ENCODE peak calls at places on chromosome 16, in four cellular contexts. J, M, E and K are unnamed samples.

GRCh38 chr16:88589441-88589840 is 19.2 kb downstream of the ZC3H18 start:
- DNase-seq in E (peak), J (no peak), M (no peak), K (no peak)

GRCh38 chr16:70725912-70726828 is 40.3 kb upstream of the MTSS2 start:
- DNase-seq in J (peak), M (no peak), E (peak), K (no peak)

GRCh38 chr16:22665048-22665797 is 148.7 kb upstream of the HS3ST2 start:
- DNase-seq in E (no peak), M (no peak), J (no peak), K (no peak)

GRCh38 chr16:58121132-58121531 is 8.0 kb downstream of the CFAP20 start:
- DNase-seq in E (no peak), J (no peak), M (peak), K (peak)

GRCh38 chr16:70162041-70162451 is 11.5 kb upstream of the CLEC18C start:
- DNase-seq in M (peak), E (no peak), J (no peak), K (peak)

GRCh38 chr16:88977845-88978607 is 1.0 kb upstream of the CBFA2T3 start:
- DNase-seq in J (no peak), M (no peak), E (no peak), K (no peak)

GRCh38 chr16:19923396-19923795 is 38.7 kb upstream of the GPRC5B start:
- DNase-seq in M (no peak), J (no peak), E (no peak), K (no peak)

GRCh38 chr16:19749571-19750080 is 31.6 kb downstream of the IQCK start:
- DNase-seq in M (no peak), E (no peak), J (no peak), K (no peak)

GRCh38 chr16:19400709-19401108 is 17.0 kb upstream of the TMC5 start:
- DNase-seq in M (no peak), J (no peak), E (no peak), K (no peak)

GRCh38 chr16:89159850-89160354 is 11.6 kb upstream of the CDH15 start:
- DNase-seq in J (no peak), M (no peak), E (no peak), K (no peak)

GRCh38 chr16:66007717-66008116 is 358.8 kb upstream of the CDH5 start:
- DNase-seq in J (no peak), E (peak), M (peak), K (peak)

GRCh38 chr16:87657621-87658192 is 55.4 kb downstream of the JPH3 start:
- DNase-seq in J (no peak), M (peak), E (no peak), K (no peak)

GRCh38 chr16:2210386-2211365 is at the start of gene BRICD5:
- DNase-seq in J (no peak), M (no peak), E (no peak), K (no peak)

GRCh38 chr16:16042076-16042475 is 92.7 kb downstream of the ABCC1 start:
- DNase-seq in J (peak), E (no peak), M (no peak), K (no peak)

GRCh38 chr16:27890866-27891265 is 172.6 kb downstream of the GSG1L start:
- DNase-seq in M (no peak), E (no peak), J (no peak), K (no peak)

GRCh38 chr16:65842067-65842466 is 524.4 kb upstream of the CDH5 start:
- DNase-seq in J (no peak), E (no peak), M (peak), K (no peak)

GRCh38 chr16:18948372-18949020 is 22.3 kb upstream of the SMG1 start:
- DNase-seq in E (no peak), J (no peak), M (no peak), K (no peak)

GRCh38 chr16:30145692-30146091 is 22.7 kb upstream of the MAPK3 start:
- DNase-seq in E (no peak), M (no peak), J (no peak), K (no peak)

GRCh38 chr16:30144917-30145316 is 21.9 kb upstream of the MAPK3 start:
- DNase-seq in E (no peak), M (no peak), J (no peak), K (no peak)

GRCh38 chr16:30151091-30151490 is 28.1 kb upstream of the MAPK3 start:
- DNase-seq in M (no peak), E (no peak), J (no peak), K (no peak)

GRCh38 chr16:30149250-30149885 is 26.3 kb upstream of the MAPK3 start:
- DNase-seq in E (no peak), J (no peak), M (no peak), K (no peak)

GRCh38 chr16:30148101-30148500 is 25.1 kb upstream of the MAPK3 start:
- DNase-seq in M (no peak), E (no peak), J (no peak), K (no peak)
- H3K27ac ChIP-seq in M (no peak), E (no peak), J (no peak), K (no peak)

GRCh38 chr16:67148221-67148620 is 2.6 kb downstream of the B3GNT9 start:
- DNase-seq in E (no peak), J (no peak), M (no peak), K (no peak)

GRCh38 chr16:67145746-67146145 is 5.1 kb downstream of the B3GNT9 start:
- DNase-seq in E (no peak), M (no peak), J (no peak), K (no peak)

GRCh38 chr16:67144943-67145342 is 5.9 kb downstream of the B3GNT9 start:
- DNase-seq in E (no peak), M (no peak), J (no peak), K (no peak)

GRCh38 chr16:67147437-67148140 is 3.2 kb downstream of the B3GNT9 start:
- DNase-seq in M (peak), J (no peak), E (no peak), K (no peak)

GRCh38 chr16:67146523-67147357 is 4.1 kb downstream of the B3GNT9 start:
- DNase-seq in M (no peak), J (no peak), E (no peak), K (no peak)
- TF ChIP-seq CTCF in M (peak), J (no peak), E (no peak), K (no peak)

DNA sequence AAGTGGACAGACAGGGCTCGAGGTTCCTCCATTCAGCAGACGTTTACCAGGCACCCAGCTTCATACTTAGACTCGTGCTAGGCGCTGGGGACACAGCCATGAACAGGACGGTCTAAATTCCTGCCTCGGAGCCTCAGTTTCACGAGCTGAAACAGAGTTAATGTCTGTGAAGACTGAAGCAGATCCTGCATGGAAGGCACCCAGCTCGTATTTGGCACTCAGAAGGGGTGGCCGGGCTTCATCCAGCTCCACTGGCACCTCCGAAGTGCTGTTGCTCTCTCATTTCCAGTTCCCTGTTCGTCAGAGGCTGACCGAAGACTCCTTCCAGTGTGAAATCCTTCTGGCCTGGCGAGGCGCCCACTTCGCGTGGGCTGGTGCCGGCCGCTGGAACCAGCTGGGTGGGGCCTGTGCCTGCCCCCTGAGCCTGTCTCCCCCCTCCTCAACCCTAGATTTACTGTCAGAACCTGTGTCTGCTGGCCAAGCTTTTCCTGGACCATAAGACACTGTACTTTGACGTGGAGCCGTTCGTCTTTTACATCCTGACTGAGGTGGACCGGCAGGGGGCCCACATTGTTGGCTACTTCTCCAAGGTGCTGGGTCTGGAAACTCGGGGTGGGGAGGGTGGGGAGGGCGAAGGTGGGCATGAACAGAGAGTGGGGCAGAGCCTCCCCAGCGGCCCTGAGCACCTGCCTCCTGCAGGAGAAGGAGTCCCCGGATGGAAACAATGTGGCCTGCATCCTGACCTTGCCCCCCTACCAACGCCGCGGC is 5.8 kb downstream of the PRSS8 start:
- DNase-seq in J (peak), M (no peak), E (peak), K (no peak)
- H3K27ac ChIP-seq in J (peak), M (no peak), E (peak), K (peak)

DNA sequence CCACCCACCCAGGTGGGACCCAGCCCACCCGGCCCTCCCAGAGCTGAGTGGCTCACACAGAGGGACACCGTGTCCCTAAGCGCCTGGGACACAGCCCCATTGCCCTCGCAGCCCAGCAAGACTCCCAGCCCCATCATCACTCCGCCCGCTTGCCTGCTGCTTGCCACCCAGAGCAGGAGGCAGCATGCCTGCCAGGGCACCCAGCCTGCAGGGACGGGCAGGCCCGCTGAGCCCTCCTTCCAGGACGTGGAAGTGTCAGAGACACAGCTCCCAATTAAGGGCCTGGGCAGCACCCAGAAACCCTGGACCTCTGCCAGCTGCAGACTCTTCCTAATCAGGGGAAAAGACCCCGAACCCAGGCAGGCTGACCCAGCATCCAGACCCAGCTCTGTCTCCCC is 17.2 kb upstream of the OSGIN1 start:
- DNase-seq in M (no peak), J (no peak), E (no peak), K (no peak)
- TF ChIP-seq CTCF in M (no peak), J (no peak), E (no peak), K (no peak)

GRCh38 chr16:67942510-67943255 is 1.2 kb downstream of the LCAT start:
- DNase-seq in M (no peak), E (no peak), J (no peak), K (no peak)
- H3K27ac ChIP-seq in M (no peak), E (no peak), J (peak), K (peak)

GRCh38 chr16:81598083-81598482 is 153.5 kb downstream of the CMIP start:
- DNase-seq in E (no peak), J (no peak), M (no peak), K (no peak)
- TF ChIP-seq CTCF in E (no peak), J (no peak), M (peak), K (no peak)

GRCh38 chr16:57106767-57107166 is 14.4 kb downstream of the CPNE2 start:
- DNase-seq in M (no peak), J (peak), E (no peak), K (no peak)

GRCh38 chr16:57100445-57100844 is 8.1 kb downstream of the CPNE2 start:
- DNase-seq in E (no peak), J (no peak), M (no peak), K (no peak)

GRCh38 chr16:57107324-57107922 is 15.0 kb downstream of the CPNE2 start:
- DNase-seq in M (no peak), J (no peak), E (no peak), K (no peak)

GRCh38 chr16:57104706-57105105 is 12.3 kb downstream of the CPNE2 start:
- DNase-seq in M (no peak), E (no peak), J (no peak), K (no peak)

GRCh38 chr16:57102888-57103879 is 10.8 kb downstream of the CPNE2 start:
- DNase-seq in M (no peak), E (no peak), J (no peak), K (no peak)
- H3K27ac ChIP-seq in M (no peak), E (no peak), J (no peak), K (peak)

GRCh38 chr16:689175-689897 is 862 bp downstream of the WDR24 start:
- DNase-seq in M (no peak), E (no peak), J (no peak), K (no peak)

GRCh38 chr16:685967-686366 is 1.8 kb upstream of the JMJD8 start:
- DNase-seq in E (no peak), M (no peak), J (no peak), K (no peak)

GRCh38 chr16:684961-685696 is 995 bp upstream of the JMJD8 start:
- DNase-seq in J (no peak), M (no peak), E (no peak), K (no peak)

GRCh38 chr16:686459-687260 is 2.5 kb upstream of the JMJD8 start:
- DNase-seq in J (no peak), E (no peak), M (no peak), K (no peak)

GRCh38 chr16:687499-687898 is 2.7 kb downstream of the WDR24 start:
- DNase-seq in M (no peak), J (no peak), E (no peak), K (no peak)
- TF ChIP-seq CTCF in M (no peak), J (no peak), E (no peak), K (no peak)